ENCODE peak calls at places on chromosomes 12 and 14, in five cellular contexts. M is AG04450, U is pancreas, L is cardiac fibroblast, C is endodermal cell. G is an unnamed sample.

GRCh38 chr12:45409966-45410365 is 194.1 kb downstream of the ANO6 start:
- DNase-seq in M (peak), U (no peak), L (peak), C (no peak), G (no peak)

GRCh38 chr14:101022916-101023435 is 119.5 kb upstream of the RTL1 start:
- DNase-seq in M (no peak), U (no peak), L (no peak), C (peak), G (no peak)

GRCh38 chr14:35301334-35302210 is 9.4 kb downstream of the PSMA6 start:
- DNase-seq in M (no peak), U (no peak), L (no peak), C (no peak), G (no peak)

GRCh38 chr12:130506844-130507243 is 169.2 kb downstream of the PIWIL1 start:
- DNase-seq in M (no peak), U (no peak), L (no peak), C (no peak), G (no peak)

GRCh38 chr14:25032092-25032784 is 17.7 kb downstream of the STXBP6 start:
- DNase-seq in M (no peak), U (no peak), L (no peak), C (peak), G (no peak)

GRCh38 chr14:37063467-37064240 is 108.8 kb downstream of the SLC25A21 start:
- DNase-seq in M (no peak), U (no peak), L (no peak), C (no peak), G (no peak)

GRCh38 chr12:27229367-27229766 is 14.7 kb upstream of the STK38L start:
- DNase-seq in M (no peak), U (no peak), L (no peak), C (no peak), G (no peak)

GRCh38 chr12:47032644-47033043 is 46.8 kb upstream of the PCED1B start:
- DNase-seq in M (no peak), U (no peak), L (peak), C (no peak), G (no peak)

GRCh38 chr14:75727124-75727523 is 66.1 kb downstream of the TTLL5 start:
- DNase-seq in M (no peak), U (no peak), L (no peak), C (no peak), G (no peak)

GRCh38 chr12:67354966-67355365 is 85.8 kb downstream of the CAND1 start:
- DNase-seq in M (no peak), U (no peak), L (peak), C (no peak), G (no peak)

GRCh38 chr14:84575681-84576080 is 954.3 kb upstream of the FLRT2 start:
- DNase-seq in M (no peak), U (no peak), L (no peak), C (no peak), G (no peak)

GRCh38 chr14:26598081-26598671 is 343 bp upstream of the NOVA1 start:
- DNase-seq in M (peak), U (peak), L (peak), C (peak), G (peak)

GRCh38 chr12:39395866-39396265 is 47.1 kb downstream of the KIF21A start:
- DNase-seq in M (no peak), U (no peak), L (peak), C (no peak), G (no peak)

GRCh38 chr14:50334211-50334610 is 22.1 kb downstream of the DMAC2L start:
- DNase-seq in M (no peak), U (no peak), L (no peak), C (no peak), G (no peak)

GRCh38 chr14:43449291-43449690 is 1057.8 kb downstream of the FSCB start:
- DNase-seq in M (no peak), U (no peak), L (peak), C (no peak), G (no peak)

GRCh38 chr12:39572551-39572950 is 47.1 kb downstream of the ABCD2 start:
- DNase-seq in M (no peak), U (no peak), L (no peak), C (no peak), G (no peak)

GRCh38 chr12:102702447-102703114 is 214.5 kb downstream of the PAH start:
- DNase-seq in M (peak), U (peak), L (peak), C (peak), G (peak)

GRCh38 chr14:50773632-50774541 is 57.1 kb downstream of the NIN start:
- DNase-seq in M (no peak), U (peak), L (peak), C (peak), G (no peak)

GRCh38 chr12:132761032-132761910 is at the start of gene ANKLE2:
- DNase-seq in M (no peak), U (peak), L (peak), C (peak), G (peak)

GRCh38 chr14:105562713-105563346 is 36.4 kb downstream of the TMEM121 start:
- DNase-seq in M (no peak), U (no peak), L (no peak), C (no peak), G (no peak)

GRCh38 chr14:75630695-75631452 is 29.8 kb downstream of the ERG28 start:
- DNase-seq in M (no peak), U (no peak), L (no peak), C (peak), G (no peak)

GRCh38 chr12:103494388-103494787 is 1.4 kb downstream of the C12orf42 start:
- DNase-seq in M (no peak), U (no peak), L (no peak), C (no peak), G (no peak)

GRCh38 chr12:27682534-27682933 is 13.7 kb upstream of the REP15 start:
- DNase-seq in M (peak), U (no peak), L (no peak), C (no peak), G (no peak)

GRCh38 chr14:103749452-103749851 is 33.8 kb downstream of the ZFYVE21 start:
- DNase-seq in M (no peak), U (no peak), L (no peak), C (no peak), G (no peak)

GRCh38 chr14:28264306-28264705 is 502.3 kb upstream of the FOXG1 start:
- DNase-seq in M (no peak), U (no peak), L (peak), C (no peak), G (peak)

GRCh38 chr12:132266802-132267201 is 62.6 kb downstream of the GALNT9 start:
- DNase-seq in M (no peak), U (no peak), L (no peak), C (no peak), G (no peak)

GRCh38 chr12:107645630-107646333 is 39.8 kb upstream of the PWP1 start:
- DNase-seq in M (no peak), U (no peak), L (no peak), C (peak), G (no peak)

DNA sequence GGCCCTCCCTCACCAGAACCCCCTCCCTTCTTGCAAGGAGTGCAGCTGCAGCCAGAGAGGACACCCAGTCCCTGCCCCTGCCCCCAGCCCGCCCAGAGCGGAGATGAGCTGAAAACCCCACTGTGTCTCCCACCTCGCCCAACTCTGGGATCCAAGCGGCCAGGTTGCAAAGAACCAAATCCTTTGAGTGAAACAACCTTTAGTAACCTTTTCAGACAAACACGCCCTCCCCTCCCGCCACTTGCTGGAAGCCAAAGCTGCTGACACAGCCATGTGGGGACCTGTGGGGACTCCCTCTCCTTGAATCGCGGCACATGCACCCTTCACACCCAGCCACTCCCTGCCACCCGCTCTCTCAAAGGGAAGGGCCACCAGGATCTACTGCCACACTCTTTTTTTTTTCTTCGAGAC is 120.6 kb downstream of the CALM1 start:
- DNase-seq in M (no peak), U (no peak), L (no peak), C (no peak), G (peak)
- TF ChIP-seq CTCF in M (no peak), U (no peak), L (no peak), C (no peak), G (no peak)

DNA sequence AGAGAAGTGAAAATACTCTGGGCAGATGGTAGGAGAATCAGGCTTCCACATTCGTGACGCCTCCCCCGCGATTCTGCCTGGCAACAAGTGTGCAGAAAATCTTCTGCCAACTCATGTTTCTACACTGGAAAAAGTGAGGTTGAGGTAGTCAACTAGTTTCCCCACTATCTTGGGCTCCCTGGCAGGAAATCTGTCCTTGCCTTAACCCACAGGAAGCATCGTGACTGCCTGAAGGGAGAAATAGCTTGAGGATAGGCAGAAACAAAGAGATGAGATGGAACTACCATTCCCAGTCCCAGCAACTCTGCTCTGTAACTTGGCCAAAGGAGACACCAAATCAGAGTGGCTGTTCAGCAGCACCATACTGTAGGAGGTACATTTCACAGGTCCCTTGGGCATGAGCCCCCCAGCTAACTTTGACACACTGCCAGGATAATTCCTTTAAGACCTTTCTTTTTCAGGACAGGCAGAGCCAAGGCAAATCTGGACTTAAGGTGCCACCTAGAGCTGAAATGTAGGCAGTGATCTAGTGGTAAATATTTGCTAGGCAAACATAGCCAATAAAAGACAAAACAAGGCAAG is 205.0 kb downstream of the PTPRO start:
- DNase-seq in M (no peak), U (no peak), L (peak), C (peak), G (no peak)
- TF ChIP-seq CTCF in M (peak), U (no peak), L (peak), C (peak), G (no peak)

DNA sequence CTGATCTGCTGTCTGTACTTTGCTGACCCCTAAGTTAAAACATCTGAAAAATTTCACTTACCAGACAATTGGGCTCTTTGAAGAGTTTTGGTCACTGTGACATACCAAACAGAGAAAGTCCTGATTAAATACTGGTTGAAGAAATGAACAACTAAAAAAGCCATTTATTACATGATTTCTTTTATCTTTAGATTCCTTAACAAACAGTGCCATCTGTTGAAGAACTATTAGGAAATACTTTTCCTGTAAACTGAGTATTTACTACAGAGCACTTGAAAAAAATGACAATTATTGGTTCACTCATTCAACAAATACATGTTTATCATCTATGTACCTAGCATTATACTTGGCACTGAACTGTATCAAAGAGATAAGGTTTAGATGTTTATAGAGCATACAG is 6.5 kb upstream of the WASHC4 start:
- DNase-seq in M (no peak), U (no peak), L (peak), C (no peak), G (no peak)
- TF ChIP-seq CTCF in M (peak), U (no peak), L (no peak), C (no peak), G (no peak)

DNA sequence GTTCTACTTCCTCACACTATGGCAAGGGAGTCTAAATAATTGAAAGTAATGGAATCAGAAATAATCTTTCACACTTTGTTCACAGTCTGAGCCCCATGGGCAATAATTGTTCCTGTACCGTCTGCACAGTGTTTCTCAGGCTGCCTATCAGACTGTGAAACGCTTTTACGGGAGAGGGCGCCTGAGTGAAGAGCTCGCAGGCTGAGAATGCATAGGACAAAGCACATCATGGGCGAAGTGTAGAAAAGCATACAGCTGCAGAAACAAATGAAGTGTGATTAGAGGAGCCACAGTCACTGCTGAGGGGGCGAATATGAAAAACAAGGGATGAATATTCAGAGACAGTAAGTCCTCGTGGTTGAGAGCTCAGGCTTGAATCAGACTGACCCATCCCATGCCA is 438.3 kb upstream of the DCN start:
- DNase-seq in M (peak), U (no peak), L (peak), C (peak), G (no peak)
- TF ChIP-seq CTCF in M (peak), U (no peak), L (no peak), C (no peak), G (no peak)

GRCh38 chr12:16168078-16168477 is 109.4 kb downstream of the SLC15A5 start:
- DNase-seq in M (no peak), U (no peak), L (no peak), C (no peak), G (no peak)

GRCh38 chr12:16166563-16167470 is 110.7 kb downstream of the SLC15A5 start:
- DNase-seq in M (no peak), U (no peak), L (no peak), C (no peak), G (no peak)

GRCh38 chr12:16174282-16174681 is 103.2 kb downstream of the SLC15A5 start:
- DNase-seq in M (no peak), U (no peak), L (no peak), C (no peak), G (no peak)

GRCh38 chr12:16175893-16176292 is 101.6 kb downstream of the SLC15A5 start:
- DNase-seq in M (no peak), U (no peak), L (peak), C (no peak), G (no peak)

GRCh38 chr12:16171348-16171747 is 106.1 kb downstream of the SLC15A5 start:
- DNase-seq in M (no peak), U (no peak), L (no peak), C (no peak), G (no peak)
- TF ChIP-seq CTCF in M (no peak), U (no peak), L (no peak), C (no peak), G (no peak)

DNA sequence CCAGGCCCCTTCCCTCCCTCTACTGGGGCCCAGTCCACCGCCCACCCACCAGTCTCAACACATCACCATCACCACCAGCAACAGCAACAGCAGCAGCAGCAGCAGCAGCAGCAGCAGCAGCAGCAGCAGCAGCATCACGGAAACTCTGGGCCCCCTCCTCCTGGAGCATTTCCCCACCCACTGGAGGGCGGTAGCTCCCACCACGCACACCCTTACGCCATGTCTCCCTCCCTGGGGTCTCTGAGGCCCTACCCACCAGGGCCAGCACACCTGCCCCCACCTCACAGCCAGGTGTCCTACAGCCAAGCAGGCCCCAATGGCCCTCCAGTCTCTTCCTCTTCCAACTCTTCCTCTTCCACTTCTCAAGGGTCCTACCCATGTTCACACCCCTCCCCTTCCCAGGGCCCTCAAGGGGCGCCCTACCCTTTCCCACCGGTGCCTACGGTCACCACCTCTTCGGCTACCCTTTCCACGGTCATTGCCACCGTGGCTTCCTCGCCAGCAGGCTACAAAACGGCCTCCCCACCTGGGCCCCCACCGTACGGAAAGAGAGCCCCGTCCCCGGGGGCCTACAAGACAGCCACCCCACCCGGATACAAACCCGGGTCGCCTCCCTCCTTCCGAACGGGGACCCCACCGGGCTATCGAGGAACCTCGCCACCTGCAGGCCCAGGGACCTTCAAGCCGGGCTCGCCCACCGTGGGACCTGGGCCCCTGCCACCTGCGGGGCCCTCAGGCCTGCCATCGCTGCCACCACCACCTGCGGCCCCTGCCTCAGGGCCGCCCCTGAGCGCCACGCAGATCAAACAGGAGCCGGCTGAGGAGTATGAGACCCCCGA is 6.8 kb upstream of the RNU7-1 start:
- DNase-seq in M (no peak), U (no peak), L (no peak), C (peak), G (no peak)
- TF ChIP-seq CTCF in M (no peak), U (no peak), L (no peak), C (peak), G (no peak)

GRCh38 chr14:21748869-21749303 is 75.3 kb upstream of the OR4E1 start:
- DNase-seq in M (no peak), U (peak), L (peak), C (peak), G (peak)
- TF ChIP-seq CTCF in M (peak), U (peak), L (peak), C (peak), G (peak)

DNA sequence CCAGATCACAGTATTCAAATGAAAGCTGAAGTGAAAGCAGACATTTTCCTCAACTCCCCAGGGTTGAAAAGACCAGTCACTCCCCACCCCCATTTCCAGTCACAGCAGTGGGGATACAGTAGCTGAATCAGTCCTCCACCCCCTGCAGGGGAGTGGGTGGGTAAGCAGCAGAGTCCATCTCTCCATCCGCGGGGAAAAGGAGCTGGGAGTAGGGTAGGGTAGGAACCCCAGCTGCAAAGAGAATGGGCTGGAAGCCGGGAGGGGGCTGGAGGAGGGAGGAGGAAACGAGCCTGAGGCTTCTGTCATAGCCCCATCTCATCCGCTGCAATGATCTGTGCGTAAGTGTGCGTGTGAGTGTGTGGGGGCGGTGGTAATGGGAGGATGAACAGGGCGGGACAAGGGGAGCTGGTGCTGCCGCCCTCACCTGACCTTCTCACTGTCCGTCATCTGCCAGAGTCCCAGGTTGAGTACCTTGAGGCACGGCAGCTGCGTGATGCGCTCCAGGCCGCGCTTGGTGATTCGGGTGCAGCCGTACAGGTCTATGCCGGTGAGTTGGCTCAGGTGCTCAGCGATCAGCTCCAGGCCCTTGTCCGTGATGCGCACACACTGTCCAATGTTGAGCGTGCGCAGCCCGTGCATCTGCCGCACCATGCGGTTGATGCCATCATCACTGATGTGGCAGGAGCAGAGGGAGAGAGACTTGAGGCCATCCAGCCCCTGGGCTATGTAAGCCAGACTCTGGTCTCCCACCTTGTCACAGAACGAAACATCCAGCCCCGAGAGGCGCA is 1.7 kb downstream of the FBXL14 start:
- DNase-seq in M (no peak), U (peak), L (peak), C (peak), G (peak)
- TF ChIP-seq CTCF in M (peak), U (no peak), L (peak), C (peak), G (no peak)

GRCh38 chr14:46245281-46245680 is 406.3 kb downstream of the RPL10L start:
- DNase-seq in M (no peak), U (no peak), L (no peak), C (no peak), G (no peak)

GRCh38 chr14:46250113-46250703 is 401.4 kb downstream of the RPL10L start:
- DNase-seq in M (no peak), U (no peak), L (peak), C (no peak), G (no peak)
- TF ChIP-seq CTCF in M (peak), U (peak), L (peak), C (peak), G (no peak)